ENCODE peak calls at places on chromosomes 11 and 22, in four cellular contexts. K is HepG2, Z is K562, C is GM12878. B is an unnamed sample.

GRCh38 chr11:75375626-75376025 is 23.7 kb upstream of the RPS3 start:
- DNase-seq in K (no peak), Z (no peak), C (no peak), B (no peak)

GRCh38 chr11:7609521-7609920 is 63.8 kb downstream of the CYB5R2 start:
- DNase-seq in K (no peak), Z (no peak), C (no peak), B (no peak)

GRCh38 chr11:76810151-76810853 is 27.1 kb downstream of the TSKU start:
- DNase-seq in K (no peak), Z (no peak), C (no peak), B (no peak)

GRCh38 chr11:12893787-12894672 is 115.1 kb upstream of the RASSF10 start:
- DNase-seq in K (peak; percentile 39), Z (peak; percentile 65), C (no peak), B (peak; percentile 62)

GRCh38 chr22:40491990-40492631 is 121.7 kb downstream of the SGSM3 start:
- DNase-seq in K (no peak), Z (no peak), C (peak; percentile 95), B (no peak)

GRCh38 chr11:44868455-44869421 is 81.9 kb downstream of the TP53I11 start:
- DNase-seq in K (no peak), Z (no peak), C (no peak), B (no peak)

GRCh38 chr11:108973402-108974119 is 308.7 kb downstream of the DDX10 start:
- DNase-seq in K (no peak), Z (no peak), C (no peak), B (no peak)

GRCh38 chr11:1785749-1786261 is 22.1 kb upstream of the CTSD start:
- DNase-seq in K (no peak), Z (no peak), C (no peak), B (no peak)

GRCh38 chr11:8459711-8460399 is 134.2 kb downstream of the STK33 start:
- DNase-seq in K (no peak), Z (no peak), C (no peak), B (no peak)

GRCh38 chr11:43573233-43573632 is 107.3 kb upstream of the HSD17B12 start:
- DNase-seq in K (peak; percentile 27), Z (peak; percentile 43), C (no peak), B (peak; percentile 51)

GRCh38 chr11:8832571-8833260 is 78.3 kb upstream of the AKIP1 start:
- DNase-seq in K (no peak), Z (no peak), C (peak; percentile 90), B (peak; percentile 68)

GRCh38 chr11:62472063-62472884 is 53.4 kb downstream of the SCGB1A1 start:
- DNase-seq in K (peak; percentile 46), Z (peak; percentile 82), C (no peak), B (peak; percentile 40)

GRCh38 chr11:83004855-83005556 is 66.7 kb downstream of the RAB30 start:
- DNase-seq in K (no peak), Z (no peak), C (no peak), B (no peak)

GRCh38 chr11:65390099-65390941 is 3.9 kb downstream of the FRMD8 start:
- DNase-seq in K (no peak), Z (no peak), C (no peak), B (no peak)

DNA sequence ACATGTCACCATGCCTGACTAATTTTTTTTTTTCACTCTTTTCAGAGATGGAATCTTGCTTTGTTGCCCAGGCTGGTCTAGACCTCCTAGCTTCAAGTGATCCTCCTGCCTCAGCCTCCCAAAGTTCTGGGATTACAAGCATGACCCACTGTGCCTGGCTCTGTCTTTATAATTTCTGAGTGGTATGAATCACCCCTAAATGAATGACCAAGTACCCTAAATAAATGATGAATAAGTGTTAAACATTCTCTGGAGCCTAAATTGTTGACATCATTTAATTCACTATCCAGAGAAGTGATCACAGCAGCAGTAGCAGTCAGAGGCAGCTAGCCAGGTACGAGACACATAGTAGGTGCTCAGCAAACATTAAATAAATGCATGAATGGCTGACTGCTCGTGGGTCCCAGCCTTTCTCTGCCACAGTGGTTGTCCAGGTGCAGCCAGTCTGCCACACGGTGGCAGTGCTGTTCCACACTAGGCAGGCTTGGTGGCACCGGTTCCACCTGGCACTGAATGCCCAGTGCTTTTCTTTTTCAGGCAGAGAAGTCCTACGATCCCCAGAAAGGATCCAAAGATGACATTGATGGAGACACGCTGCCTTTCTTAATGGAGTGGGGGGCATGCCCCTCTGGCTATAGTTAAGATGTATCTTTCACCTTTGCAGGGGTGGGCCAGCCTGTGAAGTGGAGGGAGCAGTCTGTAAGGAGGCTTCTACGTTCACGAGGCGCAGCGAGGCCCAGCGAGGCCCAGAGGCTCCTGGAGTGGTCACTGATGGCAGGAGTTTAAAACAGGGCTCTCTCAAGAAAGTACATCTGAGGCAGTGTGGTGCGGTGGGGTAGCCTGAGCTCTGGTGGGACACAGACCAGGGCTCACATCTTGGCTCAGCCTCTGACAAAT is 8.7 kb upstream of the TTC12 start:
- DNase-seq in K (peak; percentile 32), Z (peak; percentile 38), C (no peak), B (peak; percentile 81)
- TF ChIP-seq NFIC in K (no peak), Z (no peak), C (no peak), B (no peak)

GRCh38 chr11:69865707-69866106 is 46.5 kb upstream of the FGF3 start:
- DNase-seq in K (no peak), Z (no peak), C (no peak), B (no peak)

GRCh38 chr11:69864930-69865661 is 45.9 kb upstream of the FGF3 start:
- DNase-seq in K (no peak), Z (no peak), C (no peak), B (peak; percentile 10)

GRCh38 chr11:69863544-69864200 is 44.5 kb upstream of the FGF3 start:
- DNase-seq in K (no peak), Z (no peak), C (no peak), B (peak; percentile 10)

GRCh38 chr11:69862797-69863543 is 43.8 kb upstream of the FGF3 start:
- DNase-seq in K (no peak), Z (no peak), C (no peak), B (no peak)

DNA sequence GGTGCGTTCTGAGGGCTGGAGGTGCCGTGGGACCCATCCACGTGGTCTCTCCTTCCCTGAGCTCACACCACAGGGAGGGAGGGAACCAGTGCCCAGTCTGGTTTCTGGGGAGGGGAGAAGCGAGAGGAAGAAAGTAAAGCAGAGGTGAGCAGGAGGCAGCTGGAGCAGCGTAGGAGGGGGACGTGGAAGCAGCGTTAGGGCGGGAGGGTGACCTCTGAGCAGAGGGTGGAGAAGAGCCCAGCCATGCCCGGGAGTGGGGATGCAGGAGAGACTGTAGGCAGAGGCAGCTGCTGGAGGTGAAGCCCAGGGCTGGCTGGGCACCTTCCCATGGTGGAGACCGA is 45.3 kb upstream of the FGF3 start:
- DNase-seq in K (no peak), Z (no peak), C (no peak), B (peak; percentile 12)
- TF ChIP-seq JUND in K (no peak), Z (no peak), C (no peak), B (no peak)

GRCh38 chr11:27672836-27673464 is 27.3 kb downstream of the BDNF start:
- DNase-seq in K (no peak), Z (no peak), C (no peak), B (no peak)
- TF ChIP-seq NFIC in K (no peak), Z (no peak), C (no peak), B (no peak)

GRCh38 chr11:73194034-73194507 is 24.0 kb upstream of the P2RY2 start:
- DNase-seq in K (no peak), Z (no peak), C (no peak), B (no peak)

GRCh38 chr11:73195191-73196007 is 22.7 kb upstream of the P2RY2 start:
- DNase-seq in K (peak; percentile 48), Z (no peak), C (no peak), B (no peak)

GRCh38 chr11:73192272-73192671 is 25.8 kb upstream of the P2RY2 start:
- DNase-seq in K (no peak), Z (no peak), C (no peak), B (no peak)

GRCh38 chr11:73194593-73194992 is 23.5 kb upstream of the P2RY2 start:
- DNase-seq in K (no peak), Z (no peak), C (no peak), B (no peak)

DNA sequence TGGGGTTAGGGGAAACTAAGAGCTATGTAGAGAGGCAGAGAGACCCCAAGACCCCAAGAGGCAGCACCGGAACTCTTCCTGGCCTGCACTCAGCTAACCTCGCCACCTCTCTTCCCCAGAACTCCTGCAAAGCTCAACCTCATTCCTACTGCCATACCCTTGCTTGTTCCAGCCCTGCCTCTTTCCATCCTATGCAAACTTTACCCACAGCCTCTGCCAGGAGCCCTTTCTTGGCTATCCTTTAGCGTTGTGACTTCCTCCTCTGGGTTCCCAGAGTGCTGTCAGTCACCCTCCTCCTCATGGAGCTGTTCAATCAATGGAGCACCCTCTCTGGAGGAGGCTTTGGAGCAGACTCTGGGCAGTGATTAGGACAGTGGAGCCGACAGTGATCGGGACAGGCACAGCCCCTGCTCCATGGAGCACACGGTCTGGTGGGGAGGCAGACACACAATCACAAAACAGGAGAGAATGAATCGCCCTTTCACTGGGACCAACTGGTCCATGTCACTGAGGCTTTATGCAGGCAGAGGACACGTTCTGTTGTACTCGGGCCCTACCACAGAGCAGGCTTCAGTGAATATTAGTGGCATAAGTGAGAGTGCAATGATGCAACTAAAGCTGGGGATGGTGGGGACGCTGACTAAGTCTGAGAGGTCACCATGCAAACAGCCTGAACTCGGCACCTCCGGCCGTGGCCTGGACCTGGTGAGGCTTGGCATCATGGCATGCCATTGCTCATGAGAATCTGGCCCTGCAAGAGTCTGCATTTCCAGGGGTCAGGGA is 24.6 kb upstream of the P2RY2 start:
- DNase-seq in K (no peak), Z (no peak), C (peak; percentile 68), B (no peak)
- TF ChIP-seq JUND in K (no peak), Z (no peak), C (no peak), B (no peak)

GRCh38 chr11:123086315-123086714 is 24.4 kb upstream of the HSPA8 start:
- DNase-seq in K (no peak), Z (no peak), C (no peak), B (no peak)
- TF ChIP-seq NFIC in K (no peak), Z (no peak), C (no peak), B (no peak)

DNA sequence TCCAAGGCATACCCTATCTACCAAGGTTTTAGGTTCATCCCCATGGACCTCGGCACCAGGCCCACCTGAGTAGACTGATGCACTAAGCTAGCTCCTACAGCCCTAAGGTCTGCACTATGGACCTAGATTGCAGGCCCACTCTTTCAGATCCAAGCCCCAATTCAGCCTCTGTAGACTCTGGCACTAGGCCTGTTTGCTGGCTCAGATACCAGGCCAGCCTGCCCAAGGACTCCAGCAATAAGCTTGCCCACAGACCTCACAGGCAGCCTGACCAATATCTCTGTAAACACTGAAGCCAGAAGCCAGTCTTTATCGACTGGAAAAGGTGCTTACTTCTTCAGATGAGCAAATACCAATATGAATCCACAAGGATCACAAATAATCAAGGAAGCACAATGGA is 411.3 kb downstream of the INSC start:
- DNase-seq in K (no peak), Z (no peak), C (no peak), B (no peak)
- TF ChIP-seq JUND in K (no peak), Z (no peak), C (no peak), B (no peak)

GRCh38 chr22:22820626-22821025 is 67.0 kb upstream of the IGLL5 start:
- DNase-seq in K (no peak), Z (no peak), C (no peak), B (no peak)
- TF ChIP-seq NFIC in K (no peak), Z (no peak), C (no peak), B (no peak)